ENCODE peak calls at places on chromosome 2, in seven cellular contexts. B is GM12864, P is heart left ventricle, M is PC-3, W is BJ, O is A549, N is cardiac fibroblast. H is an unnamed sample.

GRCh38 chr2:122390406-122390805 is 635.0 kb downstream of the TSN start:
- DNase-seq in M (peak; percentile 53), P (no peak), W (no peak), N (no peak), O (no peak), B (no peak), H (peak; percentile 13)

GRCh38 chr2:129888896-129889295 is 90.6 kb upstream of the RAB6C start:
- DNase-seq in B (no peak), M (no peak), N (peak; percentile 5), O (no peak), W (no peak), P (no peak), H (no peak)

GRCh38 chr2:120579916-120580685 is 155.6 kb upstream of the GLI2 start:
- DNase-seq in W (no peak), B (no peak), M (no peak), N (no peak), P (peak; percentile 33), O (no peak), H (no peak)

GRCh38 chr2:8412586-8412985 is 269.3 kb upstream of the ID2 start:
- DNase-seq in M (no peak), W (no peak), N (peak; percentile 59), P (no peak), O (no peak), B (no peak), H (no peak)

GRCh38 chr2:8144131-8144631 is 537.7 kb upstream of the ID2 start:
- DNase-seq in M (no peak), N (no peak), P (no peak), B (no peak), O (no peak), W (no peak), H (no peak)

GRCh38 chr2:40096360-40096759 is 317.3 kb upstream of the THUMPD2 start:
- DNase-seq in P (no peak), B (no peak), N (peak; percentile 69), M (peak; percentile 81), W (no peak), O (no peak), H (no peak)

GRCh38 chr2:75456111-75456510 is 104.6 kb downstream of the EVA1A start:
- DNase-seq in O (no peak), P (no peak), B (no peak), N (no peak), W (no peak), M (no peak), H (no peak)

GRCh38 chr2:101667823-101668222 is 29.7 kb upstream of the MAP4K4 start:
- DNase-seq in P (no peak), M (no peak), O (no peak), B (no peak), N (no peak), W (no peak), H (no peak)

GRCh38 chr2:179636995-179637394 is 224.4 kb downstream of the ZNF385B start:
- DNase-seq in P (no peak), W (no peak), M (no peak), N (no peak), O (no peak), B (no peak), H (no peak)

GRCh38 chr2:75547345-75548035 is 13.2 kb downstream of the EVA1A start:
- DNase-seq in W (no peak), N (peak; percentile 34), O (no peak), M (no peak), B (no peak), P (no peak), H (peak; percentile 96)

GRCh38 chr2:68837164-68837860 is 33.9 kb downstream of the BMP10 start:
- DNase-seq in W (no peak), O (peak; percentile 66), M (peak; percentile 65), P (peak; percentile 81), B (no peak), N (peak; percentile 72), H (no peak)

GRCh38 chr2:42545714-42546390 is 22.6 kb upstream of the MTA3 start:
- DNase-seq in P (no peak), B (no peak), N (no peak), W (no peak), M (no peak), O (no peak), H (no peak)

GRCh38 chr2:169189123-169189522 is 119.8 kb downstream of the DHRS9 start:
- DNase-seq in P (no peak), W (no peak), N (no peak), O (no peak), B (no peak), M (no peak), H (no peak)

GRCh38 chr2:74092236-74092635 is 55.5 kb downstream of the BOLA3 start:
- DNase-seq in N (no peak), P (no peak), B (no peak), O (no peak), M (no peak), W (no peak), H (no peak)

GRCh38 chr2:216554755-216555154 is 56.1 kb downstream of the RPL37A start:
- DNase-seq in P (no peak), B (no peak), M (peak; percentile 30), O (no peak), W (no peak), N (no peak), H (no peak)

GRCh38 chr2:108396845-108397244 is 19.1 kb downstream of the SULT1C4 start:
- DNase-seq in N (peak; percentile 63), W (no peak), P (no peak), B (no peak), O (no peak), M (peak; percentile 67), H (no peak)

GRCh38 chr2:168698959-168699358 is 103.5 kb upstream of the NOSTRIN start:
- DNase-seq in P (no peak), B (no peak), N (no peak), M (no peak), O (no peak), W (no peak), H (no peak)

GRCh38 chr2:229152784-229153183 is 118.3 kb downstream of the PID1 start:
- DNase-seq in P (no peak), O (no peak), N (no peak), W (no peak), M (no peak), B (no peak), H (no peak)

GRCh38 chr2:107777962-107778361 is 48.7 kb upstream of the RGPD4 start:
- DNase-seq in O (no peak), P (no peak), W (no peak), N (no peak), M (no peak), B (no peak), H (no peak)

GRCh38 chr2:241496904-241497877 is 11.2 kb downstream of the STK25 start:
- DNase-seq in M (no peak), P (no peak), N (no peak), O (no peak), B (no peak), W (no peak), H (no peak)

GRCh38 chr2:82234283-82234682 is 1929.7 kb upstream of the LRRTM1 start:
- DNase-seq in B (no peak), M (no peak), W (no peak), P (no peak), N (no peak), O (no peak), H (no peak)

GRCh38 chr2:84886791-84887190 is 5.9 kb upstream of the TRABD2A start:
- DNase-seq in B (no peak), M (no peak), N (no peak), P (no peak), O (no peak), W (no peak), H (no peak)

GRCh38 chr2:239630618-239631286 is 229.9 kb upstream of the HDAC4 start:
- DNase-seq in M (peak; percentile 31), B (no peak), P (no peak), N (peak; percentile 89), O (peak; percentile 74), W (peak; percentile 39), H (no peak)

GRCh38 chr2:111671426-111672150 is 212.4 kb downstream of the ANAPC1 start:
- DNase-seq in N (peak; percentile 63), O (no peak), B (no peak), M (no peak), W (no peak), P (no peak), H (no peak)

DNA sequence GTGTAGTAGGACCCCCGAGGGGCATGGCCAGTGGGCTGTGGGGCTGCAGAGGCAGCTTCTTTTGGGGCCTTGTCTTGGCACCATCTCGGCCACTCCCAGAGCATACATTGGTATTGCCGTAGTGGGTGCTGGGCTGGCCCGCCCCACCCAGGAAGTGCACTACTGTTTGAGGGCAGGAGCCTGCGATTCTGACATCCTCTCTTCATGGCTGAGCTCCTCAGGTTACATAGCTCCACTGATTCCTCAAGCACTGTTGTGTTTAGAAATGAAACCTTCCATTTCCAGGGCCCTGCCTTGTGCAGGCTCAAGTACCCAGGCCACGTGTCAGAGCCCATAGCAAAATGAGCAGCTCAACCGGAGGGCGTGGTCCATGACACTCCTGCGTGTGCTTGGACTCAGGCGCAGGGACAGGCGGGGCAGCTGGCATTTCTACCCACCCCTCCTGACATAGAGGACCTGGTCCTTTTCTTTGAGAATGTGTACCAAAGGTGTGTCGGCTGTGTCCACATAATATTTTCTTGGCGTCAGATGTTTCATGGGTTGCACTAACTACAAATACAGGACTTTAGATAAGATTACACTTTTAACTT is 67.9 kb downstream of the DGKD start:
- DNase-seq in B (peak; percentile 79), P (no peak), O (peak; percentile 75), N (no peak), M (peak; percentile 93), W (no peak), H (no peak)
- H3K4me3 ChIP-seq in B (no peak overlapping the region), P (no peak overlapping the region), O (peak overlapping the region; percentile 47), N (no peak overlapping the region), M (peak overlapping the region; percentile 47), W (no peak overlapping the region), H (no peak overlapping the region)

GRCh38 chr2:58677763-58678162 is 436.6 kb upstream of the FANCL start:
- DNase-seq in M (no peak), P (no peak), W (no peak), O (no peak), B (no peak), N (no peak), H (no peak)

GRCh38 chr2:58686757-58687156 is 445.6 kb upstream of the FANCL start:
- DNase-seq in O (no peak), W (no peak), M (no peak), P (no peak), N (no peak), B (no peak), H (no peak)

GRCh38 chr2:58680938-58681337 is 439.8 kb upstream of the FANCL start:
- DNase-seq in O (no peak), W (no peak), B (no peak), M (peak; percentile 58), N (peak; percentile 1), P (no peak), H (no peak)
- TF ChIP-seq CTCF in O (peak; percentile 45), W (no peak), B (no peak), M (peak; percentile 69), N (no peak), P (no peak), H (no peak)

DNA sequence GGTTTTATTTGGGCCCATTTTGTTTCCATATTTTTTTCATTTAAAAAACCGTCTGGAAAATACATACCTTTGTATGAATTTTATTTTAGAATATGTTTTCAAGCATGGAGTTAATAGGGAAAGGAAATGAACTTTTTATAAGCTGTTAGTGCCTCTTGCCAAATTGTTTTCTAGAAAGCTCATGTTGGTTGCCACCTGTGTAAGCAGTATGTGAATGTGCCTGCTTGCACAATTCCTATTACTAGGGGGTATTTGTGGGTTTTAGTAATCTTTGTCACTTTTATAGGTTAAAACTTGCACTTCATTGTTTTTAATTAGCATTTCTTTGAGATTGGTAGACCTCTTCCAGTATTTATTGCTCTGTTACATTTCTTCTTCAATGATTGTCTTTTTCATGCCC is 107.3 kb downstream of the TANC1 start:
- DNase-seq in W (no peak), P (no peak), B (no peak), O (no peak), N (peak; percentile 56), M (no peak), H (no peak)
- H3K4me3 ChIP-seq in W (no peak overlapping the region), P (no peak overlapping the region), B (no peak overlapping the region), O (no peak overlapping the region), N (no peak overlapping the region), M (no peak overlapping the region), H (no peak overlapping the region)

GRCh38 chr2:125656190-125656589 is 999.8 kb upstream of the GYPC start:
- DNase-seq in O (no peak), M (no peak), W (no peak), N (no peak), B (no peak), P (no peak), H (no peak)
- TF ChIP-seq CTCF in O (no peak), M (no peak), W (no peak), N (no peak), B (no peak), P (no peak), H (no peak)